ENCODE peak calls at places on chromosomes 7 and 10, in nine cellular contexts. J, C, W, H, U, I, Z, G and N are unnamed samples.

GRCh38 chr10:35203744-35204143 is 77.1 kb downstream of the CREM start:
- DNase-seq in C (no peak), W (no peak), Z (peak), U (no peak), H (no peak), I (no peak), G (no peak), J (no peak), N (no peak)

GRCh38 chr7:37656913-37657530 is 26.5 kb upstream of the GPR141 start:
- DNase-seq in H (no peak), I (no peak), W (no peak), C (no peak), U (no peak), G (no peak), Z (no peak), J (no peak), N (no peak)

GRCh38 chr7:113794573-113794972 is 124.2 kb downstream of the PPP1R3A start:
- DNase-seq in J (no peak), H (no peak), I (no peak), W (no peak), U (no peak), G (no peak), C (no peak), Z (no peak), N (no peak)

GRCh38 chr7:41579961-41580935 is 122.6 kb downstream of the INHBA start:
- DNase-seq in Z (no peak), U (no peak), J (no peak), H (no peak), C (no peak), G (no peak), W (no peak), I (no peak), N (no peak)

GRCh38 chr10:98655512-98655911 is 208.8 kb upstream of the HPS1 start:
- DNase-seq in C (no peak), I (no peak), H (no peak), G (no peak), U (no peak), J (no peak), W (no peak), Z (no peak), N (no peak)

GRCh38 chr7:38189256-38189938 is 11.4 kb downstream of the STARD3NL start:
- DNase-seq in I (no peak), Z (no peak), W (no peak), C (no peak), U (no peak), H (no peak), G (no peak), J (no peak), N (no peak)

GRCh38 chr10:100803908-100804307 is 58.5 kb downstream of the PAX2 start:
- DNase-seq in H (no peak), C (no peak), I (no peak), W (no peak), J (no peak), U (no peak), G (no peak), Z (no peak), N (no peak)

GRCh38 chr10:79241990-79242619 is 105.2 kb upstream of the PPIF start:
- DNase-seq in Z (no peak), U (no peak), C (no peak), H (peak), W (peak), J (no peak), G (peak), I (peak), N (peak)

GRCh38 chr10:124122211-124122610 is 28.8 kb upstream of the CHST15 start:
- DNase-seq in W (no peak), U (no peak), J (no peak), G (no peak), H (no peak), Z (no peak), I (no peak), C (no peak), N (no peak)

GRCh38 chr7:77699056-77699455 is 2.8 kb downstream of the RSBN1L start:
- DNase-seq in H (no peak), Z (no peak), G (no peak), J (no peak), I (peak), C (no peak), W (peak), U (no peak), N (no peak)

GRCh38 chr10:28897617-28898464 is 220.5 kb downstream of the BAMBI start:
- DNase-seq in U (peak), G (no peak), C (peak), W (no peak), I (no peak), J (no peak), H (peak), Z (no peak), N (no peak)